ENCODE peak calls at places on chromosomes 13 and 19, in five cellular contexts. Y, U, Z, D and N are unnamed samples.

GRCh38 chr13:114146173-114146572 is 13.8 kb upstream of the RASA3 start:
- DNase-seq in Z (no peak), D (no peak), U (no peak), Y (no peak), N (no peak)

GRCh38 chr19:3336680-3337523 is 29.5 kb upstream of the NFIC start:
- DNase-seq in U (no peak), Y (peak; percentile 48), Z (peak; percentile 70), D (no peak), N (no peak)

GRCh38 chr19:21569497-21569870 is 64.1 kb downstream of the ZNF429 start:
- DNase-seq in U (peak; percentile 50), Z (no peak), Y (no peak), D (no peak), N (peak; percentile 62)

GRCh38 chr13:40063743-40064142 is 408.3 kb downstream of the COG6 start:
- DNase-seq in D (no peak), Y (no peak), U (no peak), Z (no peak), N (no peak)

GRCh38 chr19:44512326-44513298 is 12.3 kb upstream of the ZNF180 start:
- DNase-seq in Y (peak; percentile 58), D (peak; percentile 56), U (no peak), Z (no peak), N (no peak)

GRCh38 chr13:47484564-47484963 is 516.5 kb downstream of the SUCLA2 start:
- DNase-seq in Z (no peak), Y (peak; percentile 89), D (no peak), U (no peak), N (no peak)

GRCh38 chr13:59633290-59633689 is 530.4 kb downstream of the DIAPH3 start:
- DNase-seq in U (no peak), Z (no peak), D (no peak), Y (no peak), N (no peak)

GRCh38 chr13:90315061-90315460 is 1032.4 kb upstream of the MIR17HG start:
- DNase-seq in D (no peak), U (no peak), Z (no peak), Y (no peak), N (no peak)

GRCh38 chr13:26111797-26112196 is 60.0 kb upstream of the SHISA2 start:
- DNase-seq in Y (no peak), U (no peak), Z (no peak), D (no peak), N (no peak)

GRCh38 chr13:49098198-49098597 is 121.9 kb upstream of the MLNR start:
- DNase-seq in Z (peak; percentile 24), D (no peak), U (no peak), Y (peak; percentile 99), N (no peak)

GRCh38 chr19:34794289-34794960 is 21.4 kb upstream of the ZNF599 start:
- DNase-seq in Z (no peak), U (no peak), D (no peak), Y (no peak), N (no peak)

GRCh38 chr13:26024558-26024957 is 27.3 kb downstream of the SHISA2 start:
- DNase-seq in Y (no peak), D (no peak), U (no peak), Z (no peak), N (no peak)

GRCh38 chr13:76976929-76977328 is 15.0 kb upstream of the CLN5 start:
- DNase-seq in D (no peak), Z (peak; percentile 43), U (no peak), Y (no peak), N (no peak)

GRCh38 chr19:10503002-10503789 is at the start of gene KEAP1:
- DNase-seq in D (peak; percentile 55), U (no peak), Y (no peak), Z (peak; percentile 51), N (peak; percentile 18)

GRCh38 chr19:36051236-36051635 is 2.8 kb downstream of the THAP8 start:
- DNase-seq in U (no peak), D (no peak), Z (peak; percentile 50), Y (no peak), N (no peak)

GRCh38 chr13:59776924-59777690 is 386.6 kb downstream of the DIAPH3 start:
- DNase-seq in Y (peak; percentile 90), U (no peak), Z (no peak), D (no peak), N (no peak)

GRCh38 chr13:95020298-95020987 is 280.8 kb downstream of the ABCC4 start:
- DNase-seq in Y (no peak), U (no peak), Z (no peak), D (no peak), N (no peak)

GRCh38 chr19:27776524-27776923 is 1436.4 kb downstream of the UQCRFS1 start:
- DNase-seq in Z (no peak), Y (no peak), U (no peak), D (no peak), N (no peak)

GRCh38 chr13:49112782-49113525 is 107.2 kb upstream of the MLNR start:
- DNase-seq in Z (no peak), U (no peak), Y (peak; percentile 4), D (no peak), N (no peak)

GRCh38 chr13:102779426-102780159 is 6.0 kb upstream of the TEX30 start:
- DNase-seq in U (no peak), D (no peak), Z (no peak), Y (no peak), N (peak; percentile 96)

GRCh38 chr13:52091473-52091872 is 37.4 kb downstream of the NEK5 start:
- DNase-seq in D (no peak), U (no peak), Z (no peak), Y (no peak), N (no peak)

GRCh38 chr13:106609116-106609515 is 41.2 kb upstream of the ARGLU1 start:
- DNase-seq in Z (no peak), D (no peak), Y (no peak), U (no peak), N (no peak)

GRCh38 chr19:43634877-43635560 is 4.6 kb downstream of the CADM4 start:
- DNase-seq in Y (no peak), U (no peak), Z (peak; percentile 70), D (no peak), N (no peak)

GRCh38 chr19:40705950-40706619 is 10.6 kb downstream of the COQ8B start:
- DNase-seq in U (no peak), D (no peak), Z (no peak), Y (no peak), N (no peak)

GRCh38 chr13:110129076-110129475 is 177.9 kb downstream of the COL4A1 start:
- DNase-seq in Z (no peak), D (no peak), U (no peak), Y (no peak), N (no peak)

GRCh38 chr13:51797664-51798488 is 6.1 kb downstream of the DHRS12 start:
- DNase-seq in U (peak; percentile 37), Z (peak; percentile 88), D (peak; percentile 77), Y (peak; percentile 69), N (peak; percentile 79)